ENCODE peak calls at places on chromosomes 2 and 18, in nine cellular contexts. N is transverse colon; Y is tibial nerve; O is right atrium auricular region; R is A549; V is endodermal cell; M is fibroblast of lung; B is lower lobe of right lung; X is CD8-positive, alpha-beta T cell. A is an unnamed sample.

GRCh38 chr2:149261672-149262071 is 68.7 kb upstream of the LYPD6 start:
- DNase-seq in N (no peak), Y (no peak), O (no peak), R (no peak), V (no peak), M (no peak), B (no peak), X (no peak), A (no peak)

GRCh38 chr2:187215576-187216240 is 232.3 kb downstream of the CALCRL start:
- DNase-seq in N (no peak), Y (no peak), O (no peak), R (no peak), V (no peak), M (peak), B (no peak), X (no peak), A (no peak)

GRCh38 chr2:172858473-172858745 is 122.8 kb downstream of the RAPGEF4 start:
- DNase-seq in N (no peak), Y (no peak), O (no peak), R (no peak), V (no peak), M (peak), B (no peak), X (no peak), A (no peak)

GRCh38 chr2:18745431-18746272 is 156.3 kb upstream of the NT5C1B start:
- DNase-seq in N (no peak), Y (no peak), O (no peak), R (no peak), V (no peak), M (no peak), B (no peak), X (no peak), A (no peak)

GRCh38 chr2:158776236-158776635 is 18.9 kb upstream of the DAPL1 start:
- DNase-seq in N (no peak), Y (no peak), O (no peak), R (no peak), V (no peak), M (no peak), B (no peak), X (no peak), A (no peak)

GRCh38 chr2:135925571-135925970 is 49.3 kb upstream of the MCM6 start:
- DNase-seq in N (no peak), Y (no peak), O (no peak), R (no peak), V (no peak), M (peak), B (no peak), X (no peak), A (no peak)

GRCh38 chr2:64766841-64767669 is 113.3 kb upstream of the SERTAD2 start:
- DNase-seq in N (no peak), Y (no peak), O (no peak), R (no peak), V (no peak), M (peak), B (no peak), X (no peak), A (no peak)

GRCh38 chr18:34957119-34957863 is 83.9 kb upstream of the MAPRE2 start:
- DNase-seq in N (no peak), Y (no peak), O (no peak), R (no peak), V (peak), M (peak), B (no peak), X (no peak), A (no peak)

GRCh38 chr2:224723606-224724217 is 7.5 kb upstream of the CCDC195 start:
- DNase-seq in N (no peak), Y (no peak), O (no peak), R (no peak), V (no peak), M (peak), B (no peak), X (no peak), A (no peak)

GRCh38 chr2:219292616-219293015 is 13.4 kb downstream of the DNAJB2 start:
- DNase-seq in N (no peak), Y (no peak), O (no peak), R (no peak), V (peak), M (no peak), B (no peak), X (no peak), A (no peak)

GRCh38 chr2:81895620-81896245 is 1591.2 kb upstream of the LRRTM1 start:
- DNase-seq in N (no peak), Y (no peak), O (no peak), R (no peak), V (no peak), M (peak), B (no peak), X (no peak), A (no peak)

GRCh38 chr2:150136407-150136806 is 351.1 kb downstream of the RND3 start:
- DNase-seq in N (no peak), Y (no peak), O (no peak), R (no peak), V (no peak), M (peak), B (no peak), X (no peak), A (no peak)

GRCh38 chr2:25424426-25425028 is 82.8 kb upstream of the DNMT3A start:
- DNase-seq in N (no peak), Y (no peak), O (no peak), R (no peak), V (no peak), M (no peak), B (no peak), X (no peak), A (no peak)

GRCh38 chr18:72811047-72811446 is 56.7 kb downstream of the NETO1 start:
- DNase-seq in N (no peak), Y (no peak), O (no peak), R (no peak), V (no peak), M (no peak), B (no peak), X (no peak), A (no peak)

GRCh38 chr18:46169464-46169941 is 65.3 kb downstream of the HAUS1 start:
- DNase-seq in N (no peak), Y (no peak), O (no peak), R (no peak), V (no peak), M (peak), B (no peak), X (no peak), A (peak)

GRCh38 chr18:55983433-55983832 is 395.4 kb upstream of the TCF4 start:
- DNase-seq in N (no peak), Y (no peak), O (no peak), R (no peak), V (no peak), M (peak), B (no peak), X (no peak), A (peak)

GRCh38 chr2:159904565-159905281 is 106.7 kb upstream of the CD302 start:
- DNase-seq in N (peak), Y (peak), O (no peak), R (peak), V (peak), M (no peak), B (peak), X (peak), A (no peak)

GRCh38 chr18:12011962-12012549 is 30.7 kb downstream of the IMPA2 start:
- DNase-seq in N (peak), Y (no peak), O (no peak), R (no peak), V (no peak), M (peak), B (peak), X (no peak), A (no peak)

GRCh38 chr18:56637897-56638231 is 528 bp downstream of the TXNL1 start:
- DNase-seq in N (peak), Y (no peak), O (no peak), R (no peak), V (peak), M (no peak), B (no peak), X (no peak), A (no peak)

DNA sequence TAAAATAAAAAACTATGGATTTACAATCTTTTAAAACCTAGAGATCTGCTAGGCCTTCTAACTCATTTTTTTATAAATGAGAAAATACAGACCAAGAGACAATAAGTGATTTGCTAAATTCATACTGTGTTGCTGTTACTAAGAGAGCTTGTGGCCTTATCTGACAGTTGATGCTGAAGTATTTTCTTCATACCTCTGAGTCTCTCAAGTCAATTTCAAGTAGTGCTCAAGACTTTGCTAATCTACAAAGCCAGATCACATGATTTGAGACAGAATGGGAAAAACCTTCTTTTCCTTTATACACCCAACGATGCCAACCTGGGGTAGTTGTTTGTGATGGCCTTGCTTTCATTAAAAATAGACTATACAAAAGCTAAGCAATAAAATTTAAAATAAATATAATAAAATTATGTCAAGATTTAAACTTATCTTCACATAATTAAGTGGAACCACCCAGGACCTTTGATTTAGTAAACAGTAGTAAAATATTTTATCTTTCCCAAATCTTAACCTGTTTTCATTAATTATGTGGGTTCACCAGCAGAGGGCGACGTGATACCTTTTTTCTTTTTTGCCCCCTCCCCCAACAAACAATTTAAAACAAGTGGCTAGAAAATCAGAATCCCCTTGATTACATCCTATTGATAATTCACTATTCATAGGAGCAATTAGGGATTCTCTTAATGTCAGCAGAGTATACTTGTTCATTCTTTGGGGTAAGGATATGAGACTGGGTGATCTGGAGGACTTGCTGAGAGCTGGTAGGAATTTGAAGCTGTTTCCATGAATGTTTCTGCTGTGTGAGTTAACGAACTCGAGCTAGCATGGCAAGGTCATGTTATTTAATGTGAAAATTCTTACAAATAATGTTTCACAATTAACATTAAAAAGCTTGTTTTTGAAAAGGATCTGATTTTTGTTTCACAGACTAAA is 49.6 kb upstream of the SLC5A7 start:
- DNase-seq in N (no peak), Y (no peak), O (no peak), R (no peak), V (peak), M (no peak), B (no peak), X (no peak), A (no peak)
- H3K4me3 ChIP-seq in N (no peak), Y (no peak), O (no peak), R (no peak), V (no peak), M (no peak), B (no peak), X (no peak), A (no peak)

GRCh38 chr2:42139141-42139540 is 30.0 kb upstream of the EML4 start:
- DNase-seq in N (no peak), Y (no peak), O (no peak), R (no peak), V (no peak), M (peak), B (no peak), X (no peak), A (no peak)
- TF ChIP-seq CTCF in N (no peak), Y (no peak), O (no peak), R (no peak), V (no peak), M (no peak), B (no peak), X (no peak), A (no peak)

GRCh38 chr2:68767996-68768395 is 33.4 kb downstream of the ARHGAP25 start:
- DNase-seq in N (no peak), Y (no peak), O (no peak), R (no peak), V (no peak), M (no peak), B (no peak), X (no peak), A (no peak)
- H3K4me3 ChIP-seq in N (no peak), Y (no peak), O (no peak), R (no peak), V (no peak), M (no peak), B (no peak), X (peak), A (no peak)

DNA sequence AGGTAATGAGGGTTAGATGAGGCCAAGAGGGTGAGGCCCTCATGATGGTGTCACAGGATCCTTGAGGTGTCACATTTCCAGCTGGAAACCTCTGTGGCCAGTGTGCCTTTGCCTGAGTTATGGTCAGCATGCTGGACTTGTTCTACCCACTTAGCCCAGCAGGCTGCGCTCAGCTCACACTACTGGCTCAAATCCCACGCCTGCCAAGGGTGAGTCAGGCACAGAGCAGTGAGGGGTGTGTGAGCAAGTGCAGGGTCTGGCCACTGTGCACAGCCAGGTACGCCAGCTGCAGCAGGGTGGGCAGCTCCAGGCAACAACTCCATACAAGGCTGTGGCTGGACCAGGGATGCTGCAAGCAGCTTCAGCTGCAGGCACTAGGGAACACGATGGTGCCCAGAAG is 616.6 kb upstream of the FSHR start:
- DNase-seq in N (peak), Y (no peak), O (no peak), R (no peak), V (peak), M (peak), B (no peak), X (no peak), A (no peak)
- TF ChIP-seq CTCF in N (no peak), Y (peak), O (peak), R (peak), V (peak), M (no peak), B (peak), X (no peak), A (peak)

GRCh38 chr2:35891936-35892335 is 463.6 kb upstream of the CRIM1 start:
- DNase-seq in N (no peak), Y (no peak), O (no peak), R (no peak), V (no peak), M (no peak), B (no peak), X (no peak), A (no peak)
- H3K4me3 ChIP-seq in N (no peak), Y (no peak), O (no peak), R (peak), V (no peak), M (no peak), B (no peak), X (no peak), A (no peak)